ENCODE peak calls at places on chromosomes 13 and 19, in four cellular contexts. One of them, this sample, is unnamed.

GRCh38 chr19:1651548-1652394 is 644 bp downstream of the TCF3 start:
- DNase-seq in brain microvascular endothelial cell: no peak
- DNase-seq in cardiac muscle cell: peak
- DNase-seq in upper lobe of right lung: peak
- DNase-seq in this sample: no peak

GRCh38 chr13:94362411-94362909 is 117.0 kb downstream of the DCT start:
- DNase-seq in brain microvascular endothelial cell: peak
- DNase-seq in cardiac muscle cell: peak
- DNase-seq in upper lobe of right lung: no peak
- DNase-seq in this sample: peak

GRCh38 chr19:43534811-43535761 is 2.1 kb downstream of the ZNF575 start:
- DNase-seq in brain microvascular endothelial cell: peak
- DNase-seq in cardiac muscle cell: peak
- DNase-seq in upper lobe of right lung: peak
- DNase-seq in this sample: peak

GRCh38 chr19:31214086-31214485 is 135.2 kb downstream of the TSHZ3 start:
- DNase-seq in brain microvascular endothelial cell: peak
- DNase-seq in cardiac muscle cell: no peak
- DNase-seq in upper lobe of right lung: peak
- DNase-seq in this sample: peak

GRCh38 chr19:33248104-33248503 is 22.5 kb upstream of the SLC7A10 start:
- DNase-seq in brain microvascular endothelial cell: no peak
- DNase-seq in cardiac muscle cell: no peak
- DNase-seq in upper lobe of right lung: no peak
- DNase-seq in this sample: no peak

GRCh38 chr13:27374650-27375049 is 49.8 kb upstream of the GTF3A start:
- DNase-seq in brain microvascular endothelial cell: peak
- DNase-seq in cardiac muscle cell: peak
- DNase-seq in upper lobe of right lung: no peak
- DNase-seq in this sample: peak

GRCh38 chr13:50715402-50716146 is 127.9 kb downstream of the DLEU7 start:
- DNase-seq in brain microvascular endothelial cell: no peak
- DNase-seq in cardiac muscle cell: no peak
- DNase-seq in upper lobe of right lung: peak
- DNase-seq in this sample: no peak

GRCh38 chr19:47901370-47901769 is 15.3 kb upstream of the SULT2A1 start:
- DNase-seq in brain microvascular endothelial cell: no peak
- DNase-seq in cardiac muscle cell: no peak
- DNase-seq in upper lobe of right lung: no peak
- DNase-seq in this sample: no peak

GRCh38 chr13:67235265-67235664 is 5.1 kb upstream of the PCDH9 start:
- DNase-seq in brain microvascular endothelial cell: no peak
- DNase-seq in cardiac muscle cell: no peak
- DNase-seq in upper lobe of right lung: no peak
- DNase-seq in this sample: no peak

GRCh38 chr19:13430790-13431582 is 75.3 kb downstream of the CACNA1A start:
- DNase-seq in brain microvascular endothelial cell: peak
- DNase-seq in cardiac muscle cell: peak
- DNase-seq in upper lobe of right lung: peak
- DNase-seq in this sample: no peak

GRCh38 chr13:69595181-69595580 is 512.4 kb upstream of the ATXN8OS start:
- DNase-seq in brain microvascular endothelial cell: no peak
- DNase-seq in cardiac muscle cell: no peak
- DNase-seq in upper lobe of right lung: no peak
- DNase-seq in this sample: no peak

GRCh38 chr19:17625043-17625442 is 63.1 kb downstream of the UNC13A start:
- DNase-seq in brain microvascular endothelial cell: no peak
- DNase-seq in cardiac muscle cell: no peak
- DNase-seq in upper lobe of right lung: no peak
- DNase-seq in this sample: no peak
- H3K27ac ChIP-seq in brain microvascular endothelial cell: no peak
- H3K27ac ChIP-seq in cardiac muscle cell: no peak
- H3K27ac ChIP-seq in upper lobe of right lung: no peak
- H3K27ac ChIP-seq in this sample: no peak

GRCh38 chr19:17327654-17328516 is 6.8 kb downstream of the ANO8 start:
- DNase-seq in brain microvascular endothelial cell: no peak
- DNase-seq in cardiac muscle cell: peak
- DNase-seq in upper lobe of right lung: peak
- DNase-seq in this sample: no peak
- TF ChIP-seq CTCF in brain microvascular endothelial cell: peak
- TF ChIP-seq CTCF in cardiac muscle cell: peak
- TF ChIP-seq CTCF in upper lobe of right lung: peak
- TF ChIP-seq CTCF in this sample: no peak

GRCh38 chr19:49019242-49019932 is 2.5 kb upstream of the LHB start:
- DNase-seq in brain microvascular endothelial cell: peak
- DNase-seq in cardiac muscle cell: peak
- DNase-seq in upper lobe of right lung: peak
- DNase-seq in this sample: no peak

GRCh38 chr19:49016067-49016839 is 638 bp downstream of the LHB start:
- DNase-seq in brain microvascular endothelial cell: no peak
- DNase-seq in cardiac muscle cell: no peak
- DNase-seq in upper lobe of right lung: no peak
- DNase-seq in this sample: no peak

GRCh38 chr19:49017666-49018351 is 918 bp upstream of the LHB start:
- DNase-seq in brain microvascular endothelial cell: peak
- DNase-seq in cardiac muscle cell: peak
- DNase-seq in upper lobe of right lung: peak
- DNase-seq in this sample: no peak

GRCh38 chr19:49014870-49015255 is 2.0 kb downstream of the LHB start:
- DNase-seq in brain microvascular endothelial cell: no peak
- DNase-seq in cardiac muscle cell: no peak
- DNase-seq in upper lobe of right lung: no peak
- DNase-seq in this sample: no peak

DNA sequence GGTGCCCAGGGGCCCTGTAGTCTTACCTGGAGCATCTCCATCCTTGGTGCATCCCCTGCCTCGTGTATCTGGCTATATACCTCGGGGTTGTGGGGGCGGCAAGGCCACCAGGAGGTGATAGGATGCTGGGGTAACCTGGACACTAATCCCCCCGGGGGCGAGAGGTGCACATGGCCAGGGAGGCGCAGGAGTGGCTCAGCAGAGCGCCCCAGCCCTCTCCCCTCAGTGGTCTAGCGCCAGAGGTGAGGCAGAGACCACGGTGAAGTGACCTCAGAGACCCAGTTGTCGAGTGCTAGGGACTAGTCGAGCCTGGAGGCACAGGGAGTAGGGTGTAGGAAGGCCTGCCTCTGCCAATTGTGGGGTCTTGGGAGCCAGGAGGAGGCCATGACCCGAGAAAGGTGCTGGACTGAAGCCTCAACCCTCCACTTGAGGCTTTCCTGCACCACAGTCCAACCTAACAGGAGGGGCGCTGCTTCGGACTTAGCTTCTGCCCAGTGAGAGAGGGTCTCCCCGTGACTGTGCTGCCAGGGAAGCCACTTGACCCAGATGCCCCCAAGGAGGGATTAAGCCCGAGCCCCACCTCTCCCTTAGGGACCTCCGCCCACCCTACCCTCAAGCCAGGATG is at the start of gene LHB:
- DNase-seq in brain microvascular endothelial cell: no peak
- DNase-seq in cardiac muscle cell: no peak
- DNase-seq in upper lobe of right lung: no peak
- DNase-seq in this sample: no peak
- H3K4me3 ChIP-seq in brain microvascular endothelial cell: peak
- H3K4me3 ChIP-seq in cardiac muscle cell: peak
- H3K4me3 ChIP-seq in upper lobe of right lung: peak
- H3K4me3 ChIP-seq in this sample: peak

GRCh38 chr19:16425993-16426392 is 45.8 kb downstream of the EPS15L1 start:
- DNase-seq in brain microvascular endothelial cell: no peak
- DNase-seq in cardiac muscle cell: no peak
- DNase-seq in upper lobe of right lung: no peak
- DNase-seq in this sample: no peak

GRCh38 chr19:16425019-16425418 is 46.8 kb downstream of the EPS15L1 start:
- DNase-seq in brain microvascular endothelial cell: no peak
- DNase-seq in cardiac muscle cell: no peak
- DNase-seq in upper lobe of right lung: no peak
- DNase-seq in this sample: no peak

GRCh38 chr19:16429066-16429758 is 42.6 kb downstream of the EPS15L1 start:
- DNase-seq in brain microvascular endothelial cell: no peak
- DNase-seq in cardiac muscle cell: no peak
- DNase-seq in upper lobe of right lung: peak
- DNase-seq in this sample: no peak

GRCh38 chr19:16429759-16430091 is 42.0 kb downstream of the EPS15L1 start:
- DNase-seq in brain microvascular endothelial cell: no peak
- DNase-seq in cardiac muscle cell: no peak
- DNase-seq in upper lobe of right lung: no peak
- DNase-seq in this sample: no peak

DNA sequence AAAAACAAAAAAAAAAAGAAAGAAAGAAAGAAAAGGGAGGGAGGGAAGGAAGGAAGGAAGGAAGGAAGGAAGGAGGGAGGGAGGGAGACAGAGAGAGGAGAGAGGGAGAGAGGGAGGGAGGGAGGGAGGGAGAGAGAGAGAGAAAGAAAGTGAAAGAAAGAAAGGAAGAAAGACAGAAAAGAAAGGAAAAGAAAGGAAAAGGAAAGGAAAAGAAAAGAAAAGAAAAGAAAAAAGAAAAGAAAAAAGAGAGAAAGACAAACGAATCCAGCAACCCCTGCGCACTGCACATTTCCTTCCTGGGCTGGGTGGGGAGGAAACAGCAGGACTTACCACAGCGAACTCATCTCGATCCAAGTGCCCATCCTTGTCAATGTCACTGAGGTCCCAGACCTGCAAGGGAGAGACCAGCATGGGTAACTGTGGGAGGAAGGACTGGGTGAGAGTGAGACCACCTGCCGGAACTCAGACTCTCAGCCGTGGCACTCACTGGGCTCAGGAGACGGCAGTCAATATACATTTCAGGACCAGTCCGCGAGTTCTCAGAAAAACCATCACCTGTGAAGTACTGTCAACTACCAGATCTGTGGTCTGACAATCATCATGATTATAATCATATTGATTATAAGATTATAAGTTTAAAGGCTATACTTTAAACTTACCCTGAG is 43.3 kb downstream of the EPS15L1 start:
- DNase-seq in brain microvascular endothelial cell: no peak
- DNase-seq in cardiac muscle cell: no peak
- DNase-seq in upper lobe of right lung: no peak
- DNase-seq in this sample: no peak
- H3K27ac ChIP-seq in brain microvascular endothelial cell: no peak
- H3K27ac ChIP-seq in cardiac muscle cell: no peak
- H3K27ac ChIP-seq in upper lobe of right lung: no peak
- H3K27ac ChIP-seq in this sample: no peak

DNA sequence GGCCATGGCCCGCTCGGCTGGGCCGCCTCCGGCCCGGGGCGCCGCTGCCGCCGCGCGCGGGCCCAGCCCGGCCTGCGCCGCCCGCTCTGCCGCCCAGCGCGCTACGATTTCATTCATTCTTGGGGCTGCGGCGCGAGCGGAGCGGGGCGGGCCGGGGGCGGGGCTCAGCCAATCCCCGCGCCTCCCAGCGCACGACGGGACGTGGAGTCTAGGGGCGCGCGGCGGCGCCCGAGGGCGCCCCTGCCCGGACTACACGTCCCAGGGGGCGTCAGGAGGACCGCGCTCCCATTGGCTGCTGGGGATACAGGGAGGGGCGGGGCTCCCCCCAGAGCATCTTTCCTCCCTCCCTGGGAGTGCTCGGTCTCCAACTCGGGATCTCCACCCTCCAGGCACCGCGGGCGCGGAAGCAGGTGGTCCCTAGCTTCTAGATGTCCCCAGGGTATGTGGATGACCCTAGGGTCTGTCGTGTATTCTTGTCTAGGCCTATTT is 5.6 kb upstream of the DPF1 start:
- DNase-seq in brain microvascular endothelial cell: peak
- DNase-seq in cardiac muscle cell: peak
- DNase-seq in upper lobe of right lung: peak
- DNase-seq in this sample: no peak
- TF ChIP-seq CTCF in brain microvascular endothelial cell: no peak
- TF ChIP-seq CTCF in cardiac muscle cell: no peak
- TF ChIP-seq CTCF in upper lobe of right lung: no peak
- TF ChIP-seq CTCF in this sample: no peak

GRCh38 chr19:3367572-3368440 is 1.4 kb downstream of the NFIC start:
- DNase-seq in brain microvascular endothelial cell: no peak
- DNase-seq in cardiac muscle cell: no peak
- DNase-seq in upper lobe of right lung: no peak
- DNase-seq in this sample: no peak
- H3K4me3 ChIP-seq in brain microvascular endothelial cell: peak
- H3K4me3 ChIP-seq in cardiac muscle cell: peak
- H3K4me3 ChIP-seq in upper lobe of right lung: peak
- H3K4me3 ChIP-seq in this sample: peak

This sample was measured in thoracic aorta.